ENCODE peak calls at places on chromosomes 3 and 15, in ten cellular contexts. P, A, L, Q, C, J, K, R, G and M are unnamed samples.

GRCh38 chr3:193816656-193817311 is 223.8 kb downstream of the OPA1 start:
- DNase-seq in P (peak; percentile 90), A (peak; percentile 76), L (peak; percentile 70), Q (peak; percentile 55), C (peak; percentile 76), J (no peak), K (no peak), R (peak; percentile 36), G (no peak), M (peak; percentile 36)

GRCh38 chr15:80640546-80641121 is 54.5 kb upstream of the ABHD17C start:
- DNase-seq in P (no peak), A (no peak), L (no peak), Q (no peak), C (no peak), J (no peak), K (no peak), R (no peak), G (no peak), M (no peak)

GRCh38 chr3:58679974-58680656 is 13.5 kb upstream of the FAM3D start:
- DNase-seq in P (no peak), A (no peak), L (no peak), Q (no peak), C (no peak), J (no peak), K (no peak), R (no peak), G (no peak), M (no peak)

GRCh38 chr15:39717134-39717533 is 65.5 kb downstream of the FSIP1 start:
- DNase-seq in P (no peak), A (no peak), L (no peak), Q (no peak), C (no peak), J (no peak), K (no peak), R (no peak), G (no peak), M (no peak)

GRCh38 chr15:82709421-82710207 is at the start of gene AP3B2:
- DNase-seq in P (peak; percentile 80), A (peak; percentile 88), L (peak; percentile 70), Q (peak; percentile 81), C (peak; percentile 24), J (peak; percentile 67), K (peak; percentile 16), R (peak; percentile 50), G (peak; percentile 6), M (peak; percentile 76)

GRCh38 chr3:45551214-45552010 is 43.1 kb upstream of the LIMD1 start:
- DNase-seq in P (peak; percentile 87), A (peak; percentile 49), L (peak; percentile 96), Q (peak; percentile 96), C (peak; percentile 83), J (no peak), K (peak; percentile 78), R (peak; percentile 96), G (peak; percentile 48), M (peak; percentile 95)

GRCh38 chr15:37824717-37825382 is 109.6 kb upstream of the TMCO5A start:
- DNase-seq in P (no peak), A (peak; percentile 33), L (peak; percentile 91), Q (peak; percentile 94), C (no peak), J (no peak), K (peak; percentile 80), R (peak; percentile 96), G (peak; percentile 90), M (peak; percentile 82)

GRCh38 chr15:65918357-65918920 is 49.1 kb downstream of the RAB11A start:
- DNase-seq in P (no peak), A (no peak), L (no peak), Q (no peak), C (no peak), J (no peak), K (no peak), R (no peak), G (no peak), M (no peak)

GRCh38 chr3:114809668-114810413 is 337.2 kb downstream of the ZBTB20 start:
- DNase-seq in P (no peak), A (no peak), L (no peak), Q (peak; percentile 93), C (no peak), J (peak; percentile 16), K (no peak), R (peak; percentile 65), G (no peak), M (peak; percentile 25)

GRCh38 chr15:58552505-58553364 is 120.9 kb downstream of the LIPC start:
- DNase-seq in P (no peak), A (no peak), L (peak; percentile 34), Q (no peak), C (no peak), J (no peak), K (no peak), R (no peak), G (no peak), M (peak; percentile 57)

GRCh38 chr15:78195735-78196201 is 38.6 kb downstream of the ACSBG1 start:
- DNase-seq in P (peak; percentile 56), A (peak; percentile 46), L (peak; percentile 24), Q (peak; percentile 35), C (no peak), J (peak; percentile 41), K (no peak), R (no peak), G (no peak), M (peak; percentile 22)

GRCh38 chr3:46853441-46854410 is 9.5 kb downstream of the MYL3 start:
- DNase-seq in P (peak; percentile 49), A (peak; percentile 1), L (no peak), Q (no peak), C (peak; percentile 5), J (peak; percentile 10), K (no peak), R (no peak), G (no peak), M (no peak)

GRCh38 chr3:132637590-132637989 is 22.0 kb downstream of the ACAD11 start:
- DNase-seq in P (no peak), A (no peak), L (peak; percentile 53), Q (peak; percentile 38), C (no peak), J (no peak), K (no peak), R (peak; percentile 25), G (no peak), M (peak; percentile 69)

DNA sequence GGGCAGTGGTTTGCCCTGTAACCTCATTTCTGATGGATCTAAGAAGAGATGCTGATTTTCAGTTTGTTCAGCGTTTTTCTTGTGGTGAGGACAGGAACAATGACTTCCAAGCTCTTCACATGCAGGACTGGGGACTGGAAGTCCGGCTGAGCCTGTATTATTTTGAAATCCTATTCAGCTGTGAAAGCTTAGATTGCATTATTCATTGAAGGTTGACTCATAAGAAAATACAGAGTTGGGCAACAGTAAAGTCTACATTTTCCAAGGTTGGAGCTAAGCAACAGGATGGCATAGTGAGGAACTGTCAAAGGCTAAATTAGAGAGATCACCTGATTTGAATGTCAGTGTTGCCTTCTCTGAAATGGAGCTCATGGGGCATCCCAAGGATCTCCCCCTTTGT is 231.0 kb upstream of the FEZF2 start:
- DNase-seq in P (no peak), A (no peak), L (peak; percentile 91), Q (peak; percentile 88), C (no peak), J (no peak), K (peak; percentile 78), R (peak; percentile 88), G (peak; percentile 63), M (peak; percentile 98)
- H3K4me3 ChIP-seq in P (no peak overlapping the region), A (no peak overlapping the region), L (peak overlapping the region; percentile 38), Q (no peak overlapping the region), C (no peak overlapping the region), J (no peak overlapping the region), K (peak overlapping the region; percentile 23), R (no peak overlapping the region), G (no peak overlapping the region), M (no peak overlapping the region)

DNA sequence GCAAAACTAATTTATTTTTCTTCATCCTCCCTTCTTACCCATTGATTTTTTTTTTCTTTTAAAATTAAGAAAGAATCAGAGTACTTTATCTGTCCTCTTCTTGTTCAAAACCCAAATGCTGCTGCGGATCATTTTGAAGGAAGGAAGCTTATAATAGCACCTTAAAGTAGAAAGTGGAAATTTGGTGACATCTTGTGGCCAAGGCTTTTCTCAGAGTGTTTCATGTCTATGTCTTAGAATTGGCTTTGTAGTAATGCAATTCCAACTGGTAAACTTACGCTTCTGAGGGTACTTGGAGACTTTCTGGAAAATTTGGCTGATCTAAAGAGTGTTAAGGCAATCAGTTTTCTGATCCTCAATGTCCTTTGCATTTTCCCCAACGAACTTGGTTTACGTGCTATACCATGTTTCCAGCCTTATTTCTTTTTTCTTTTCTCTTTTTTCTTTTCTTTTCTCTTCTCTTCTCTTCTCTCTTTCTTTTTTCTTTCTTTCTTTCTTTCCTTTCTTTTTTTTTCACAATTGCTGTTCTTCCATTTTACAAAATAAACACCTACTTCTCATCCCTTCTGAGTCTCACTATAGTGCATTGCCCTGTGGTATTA is 30.7 kb downstream of the C3orf38 start:
- DNase-seq in P (no peak), A (no peak), L (peak; percentile 70), Q (peak; percentile 83), C (no peak), J (peak; percentile 27), K (peak; percentile 29), R (peak; percentile 53), G (no peak), M (peak; percentile 78)
- TF ChIP-seq CTCF in P (no peak), A (peak; percentile 58), L (peak; percentile 49), Q (peak; percentile 61), C (no peak), J (peak; percentile 75), K (peak; percentile 56), R (peak; percentile 51), G (peak; percentile 50), M (peak; percentile 47)

GRCh38 chr3:120908030-120908802 is at the start of gene STXBP5L:
- DNase-seq in P (peak; percentile 67), A (peak; percentile 95), L (peak; percentile 88), Q (peak; percentile 70), C (peak; percentile 71), J (peak; percentile 39), K (no peak), R (peak; percentile 78), G (peak; percentile 39), M (peak; percentile 75)

GRCh38 chr3:120909602-120909878 is 1.5 kb downstream of the STXBP5L start:
- DNase-seq in P (no peak), A (no peak), L (no peak), Q (no peak), C (no peak), J (no peak), K (no peak), R (no peak), G (no peak), M (no peak)

GRCh38 chr3:120907659-120908029 is 361 bp upstream of the STXBP5L start:
- DNase-seq in P (no peak), A (no peak), L (no peak), Q (no peak), C (peak; percentile 13), J (no peak), K (no peak), R (no peak), G (no peak), M (no peak)

GRCh38 chr3:120908803-120909601 is 997 bp downstream of the STXBP5L start:
- DNase-seq in P (peak; percentile 45), A (no peak), L (no peak), Q (no peak), C (peak; percentile 18), J (peak; percentile 17), K (no peak), R (no peak), G (no peak), M (peak; percentile 5)
- H3K4me3 ChIP-seq in P (peak overlapping the region; percentile 54), A (peak overlapping the region; percentile 59), L (peak overlapping the region; percentile 64), Q (peak overlapping the region; percentile 43), C (peak overlapping the region; percentile 43), J (peak overlapping the region; percentile 48), K (peak overlapping the region; percentile 17), R (peak overlapping the region; percentile 28), G (peak overlapping the region; percentile 40), M (peak overlapping the region; percentile 40)

DNA sequence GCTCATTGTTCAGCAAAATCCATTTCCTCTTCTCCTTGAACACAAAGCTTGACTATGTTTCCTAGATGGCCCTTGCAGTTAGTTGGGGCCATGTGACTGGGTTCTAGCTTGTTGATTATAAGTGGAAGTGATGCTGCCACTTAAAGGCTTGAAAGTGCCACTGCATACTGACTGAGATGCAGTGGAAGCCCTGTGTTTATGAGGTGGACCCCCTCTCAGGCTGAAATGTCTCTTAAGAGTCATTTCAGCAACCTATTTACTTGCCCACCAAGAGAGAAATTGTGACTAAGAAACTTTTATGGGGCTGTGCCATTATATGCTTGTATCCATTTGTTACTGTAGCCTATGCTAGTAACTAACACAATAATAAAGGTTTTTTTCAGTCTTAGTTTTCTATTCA is 8.4 kb upstream of the ANP32A start:
- DNase-seq in P (no peak), A (no peak), L (peak; percentile 26), Q (peak; percentile 63), C (no peak), J (peak; percentile 31), K (no peak), R (no peak), G (no peak), M (peak; percentile 33)
- TF ChIP-seq CTCF in P (peak; percentile 51), A (peak; percentile 60), L (peak; percentile 38), Q (peak; percentile 61), C (peak; percentile 35), J (peak; percentile 63), K (peak; percentile 39), R (peak; percentile 53), G (peak; percentile 51), M (peak; percentile 46)